ENCODE peak calls at places on chromosomes 5 and 9, in four cellular contexts. J is SK-N-SH, W is K562, H is GM12878. Y is an unnamed sample.
A peak's percentile ranks its signal among the peaks of the same experiment; 100 is the strongest.

GRCh38 chr9:138103111-138103823 is 225.7 kb downstream of the CACNA1B start:
- DNase-seq in H (no peak), J (peak; percentile 17), W (no peak), Y (no peak)

GRCh38 chr5:60754495-60754894 is 54.5 kb upstream of the DEPDC1B start:
- DNase-seq in J (no peak), W (no peak), H (no peak), Y (no peak)

GRCh38 chr5:103804714-103805113 is 242.1 kb upstream of the NUDT12 start:
- DNase-seq in W (no peak), J (no peak), H (no peak), Y (no peak)

GRCh38 chr9:973295-973842 is 3.1 kb upstream of the DMRT3 start:
- DNase-seq in W (no peak), H (no peak), J (no peak), Y (no peak)

GRCh38 chr5:71621268-71621667 is 34.1 kb downstream of the MCCC2 start:
- DNase-seq in W (no peak), H (no peak), J (no peak), Y (no peak)

GRCh38 chr9:122684851-122685250 is 9.9 kb downstream of the OR1L3 start:
- DNase-seq in J (no peak), W (no peak), H (no peak), Y (no peak)

GRCh38 chr9:87497604-87498045 is at the start of gene DAPK1:
- DNase-seq in W (peak; percentile 77), H (no peak), J (peak; percentile 95), Y (peak; percentile 83)

GRCh38 chr5:80172067-80172690 is 83.7 kb downstream of the SERINC5 start:
- DNase-seq in W (no peak), J (no peak), H (no peak), Y (no peak)

GRCh38 chr5:175712681-175713085 is 54.8 kb downstream of the HRH2 start:
- DNase-seq in H (no peak), J (peak; percentile 44), W (no peak), Y (no peak)

GRCh38 chr5:124372457-124372856 is 374.0 kb downstream of the ZNF608 start:
- DNase-seq in H (no peak), J (no peak), W (no peak), Y (no peak)

GRCh38 chr5:31809037-31809910 is 170.3 kb downstream of the PDZD2 start:
- DNase-seq in J (peak; percentile 82), W (peak; percentile 39), H (no peak), Y (peak; percentile 83)

GRCh38 chr5:141560725-141561483 is 57.9 kb downstream of the DIAPH1 start:
- DNase-seq in H (no peak), W (peak; percentile 64), J (peak; percentile 68), Y (no peak)

GRCh38 chr5:175382171-175382570 is 61.8 kb downstream of the DRD1 start:
- DNase-seq in J (no peak), W (no peak), H (no peak), Y (no peak)

GRCh38 chr5:132342291-132343180 is 27.0 kb upstream of the SLC22A5 start:
- DNase-seq in W (no peak), J (no peak), H (no peak), Y (no peak)

GRCh38 chr5:148491793-148492184 is 108.0 kb downstream of the FBXO38 start:
- DNase-seq in J (no peak), H (no peak), W (no peak), Y (no peak)

GRCh38 chr9:90853945-90854344 is 52.3 kb downstream of the SYK start:
- DNase-seq in W (no peak), H (no peak), J (no peak), Y (no peak)

GRCh38 chr5:103690676-103691075 is 128.1 kb upstream of the NUDT12 start:
- DNase-seq in W (no peak), J (no peak), H (no peak), Y (no peak)

GRCh38 chr5:23820764-23821471 is 313.5 kb downstream of the PRDM9 start:
- DNase-seq in W (no peak), H (no peak), J (peak; percentile 1), Y (peak; percentile 5)

GRCh38 chr5:178284095-178284675 is 51.6 kb upstream of the PHYKPL start:
- DNase-seq in H (no peak), J (no peak), W (peak; percentile 54), Y (no peak)

GRCh38 chr9:126844085-126844484 is 16.4 kb upstream of the ZBTB34 start:
- DNase-seq in W (no peak), J (no peak), H (no peak), Y (no peak)

GRCh38 chr5:127375124-127375523 is 84.5 kb downstream of the MEGF10 start:
- DNase-seq in W (no peak), H (no peak), J (no peak), Y (no peak)

GRCh38 chr9:130010151-130010988 is 32.6 kb downstream of the FNBP1 start:
- DNase-seq in W (no peak), J (no peak), H (no peak), Y (no peak)

GRCh38 chr5:58622884-58623871 is 40.3 kb downstream of the RAB3C start:
- DNase-seq in W (no peak), H (no peak), J (no peak), Y (no peak)

GRCh38 chr9:111251453-111251837 is 78.6 kb downstream of the OR2K2 start:
- DNase-seq in H (no peak), W (no peak), J (no peak), Y (no peak)

GRCh38 chr9:120610975-120611689 is 31.2 kb upstream of the CDK5RAP2 start:
- DNase-seq in H (no peak), W (peak; percentile 17), J (no peak), Y (no peak)
- TF ChIP-seq RFX5 in H (no peak), W (no peak), J (no peak), Y (no peak)

GRCh38 chr5:143249851-143250250 is 153.6 kb downstream of the NR3C1 start:
- DNase-seq in J (no peak), W (no peak), H (no peak), Y (no peak)

GRCh38 chr5:143247134-143247815 is 156.2 kb downstream of the NR3C1 start:
- DNase-seq in W (no peak), J (no peak), H (no peak), Y (no peak)

GRCh38 chr5:143248391-143248790 is 155.1 kb downstream of the NR3C1 start:
- DNase-seq in H (no peak), W (no peak), J (no peak), Y (no peak)

GRCh38 chr5:143251175-143251574 is 152.3 kb downstream of the NR3C1 start:
- DNase-seq in H (no peak), W (no peak), J (no peak), Y (no peak)

GRCh38 chr5:143248822-143249579 is 154.5 kb downstream of the NR3C1 start:
- DNase-seq in H (no peak), J (no peak), W (peak; percentile 64), Y (peak; percentile 68)
- TF ChIP-seq MAX in H (no peak), J (peak; percentile 61), W (no peak), Y (no peak)

GRCh38 chr5:96752341-96753016 is 55.3 kb downstream of the ERAP1 start:
- DNase-seq in J (peak; percentile 19), H (no peak), W (peak; percentile 48), Y (peak; percentile 63)
- TF ChIP-seq RCOR1 in J (no peak), H (no peak), W (no peak), Y (no peak)

GRCh38 chr5:16382047-16382446 is 83.6 kb downstream of the ZNF622 start:
- DNase-seq in H (no peak), W (no peak), J (no peak), Y (no peak)

GRCh38 chr5:16383544-16384057 is 82.0 kb downstream of the ZNF622 start:
- DNase-seq in H (no peak), J (peak; percentile 47), W (no peak), Y (no peak)

GRCh38 chr5:16384804-16385203 is 80.8 kb downstream of the ZNF622 start:
- DNase-seq in H (no peak), J (no peak), W (no peak), Y (no peak)

GRCh38 chr5:16385516-16386090 is 80.0 kb downstream of the ZNF622 start:
- DNase-seq in H (no peak), W (no peak), J (no peak), Y (no peak)

DNA sequence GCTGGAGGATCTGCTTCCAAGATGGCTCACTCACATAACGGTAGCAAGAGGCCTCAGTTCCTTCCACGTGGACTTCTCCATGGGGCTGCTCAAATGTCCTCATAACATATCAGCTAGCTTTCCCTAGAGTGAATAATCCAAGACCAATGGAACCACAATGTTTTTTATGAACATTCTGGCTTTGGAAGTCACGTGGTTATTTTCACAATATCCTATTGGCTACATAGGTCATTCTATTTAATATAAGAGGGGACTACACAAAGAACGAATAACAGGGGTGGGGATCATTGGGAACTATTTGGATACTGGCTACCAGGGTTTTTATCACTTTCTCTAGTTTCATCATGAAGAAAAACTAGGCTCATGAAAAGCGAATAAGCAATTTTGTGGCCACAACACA is 81.4 kb downstream of the ZNF622 start:
- DNase-seq in W (no peak), J (no peak), H (no peak), Y (no peak)
- TF ChIP-seq RFX5 in W (no peak), J (no peak), H (no peak), Y (no peak)

GRCh38 chr9:34771023-34771422 is 61.1 kb upstream of the CCL21 start:
- DNase-seq in H (no peak), J (no peak), W (no peak), Y (no peak)
- TF ChIP-seq MAX in H (no peak), J (no peak), W (no peak), Y (no peak)

GRCh38 chr9:14313951-14314423 is at the start of gene NFIB:
- DNase-seq in W (peak; percentile 59), H (no peak), J (peak; percentile 88), Y (peak; percentile 74)
- TF ChIP-seq RCOR1 in W (no peak), H (no peak), J (no peak), Y (no peak)

GRCh38 chr9:101509572-101509971 is 24.1 kb upstream of the RNF20 start:
- DNase-seq in W (no peak), J (no peak), H (no peak), Y (no peak)

GRCh38 chr9:101508203-101508602 is 25.4 kb upstream of the RNF20 start:
- DNase-seq in J (no peak), H (no peak), W (no peak), Y (no peak)

GRCh38 chr9:101498323-101498722 is 35.3 kb upstream of the RNF20 start:
- DNase-seq in H (no peak), J (no peak), W (no peak), Y (no peak)

GRCh38 chr9:101504188-101504587 is 29.5 kb upstream of the RNF20 start:
- DNase-seq in W (no peak), H (no peak), J (no peak), Y (no peak)
- TF ChIP-seq RFX5 in W (no peak), H (no peak), J (no peak), Y (no peak)

Y was measured in A549.